ENCODE peak calls at places on chromosomes 12 and 14, in nine cellular contexts. R, E, V, X, D, Q, U, Z and M are unnamed samples.

GRCh38 chr12:14901228-14901562 is 15.5 kb upstream of the MGP start:
- DNase-seq in R (no peak), E (no peak), V (peak), X (no peak), D (no peak), Q (no peak), U (no peak), Z (no peak), M (no peak)

GRCh38 chr14:51924600-51924999 is 64.2 kb downstream of the GNG2 start:
- DNase-seq in R (no peak), E (no peak), V (no peak), X (no peak), D (no peak), Q (no peak), U (no peak), Z (no peak), M (no peak)

GRCh38 chr12:120369476-120370342 is 745 bp upstream of the MSI1 start:
- DNase-seq in R (no peak), E (no peak), V (no peak), X (no peak), D (no peak), Q (no peak), U (no peak), Z (no peak), M (no peak)

GRCh38 chr14:91277546-91278382 is 33.3 kb upstream of the GPR68 start:
- DNase-seq in R (no peak), E (no peak), V (no peak), X (no peak), D (no peak), Q (no peak), U (no peak), Z (no peak), M (no peak)

GRCh38 chr12:42277426-42278115 is 39.5 kb upstream of the YAF2 start:
- DNase-seq in R (no peak), E (no peak), V (no peak), X (no peak), D (no peak), Q (no peak), U (no peak), Z (no peak), M (no peak)

GRCh38 chr12:60100150-60100549 is 504.3 kb downstream of the SLC16A7 start:
- DNase-seq in R (no peak), E (no peak), V (no peak), X (peak), D (no peak), Q (no peak), U (no peak), Z (no peak), M (no peak)

GRCh38 chr14:104794099-104794498 is 1.4 kb downstream of the AKT1 start:
- DNase-seq in R (peak), E (no peak), V (peak), X (peak), D (peak), Q (peak), U (no peak), Z (peak), M (peak)

GRCh38 chr14:62289471-62289870 is 527.3 kb downstream of the SNAPC1 start:
- DNase-seq in R (peak), E (no peak), V (no peak), X (peak), D (no peak), Q (no peak), U (no peak), Z (no peak), M (no peak)

GRCh38 chr14:94543450-94544123 is 17.7 kb upstream of the SERPINA4 start:
- DNase-seq in R (no peak), E (no peak), V (no peak), X (no peak), D (no peak), Q (no peak), U (no peak), Z (no peak), M (no peak)

GRCh38 chr12:55829967-55830600 is 697 bp upstream of the DNAJC14 start:
- DNase-seq in R (no peak), E (peak), V (peak), X (no peak), D (no peak), Q (no peak), U (no peak), Z (peak), M (no peak)

GRCh38 chr12:45148619-45149018 is 67.3 kb upstream of the ANO6 start:
- DNase-seq in R (no peak), E (no peak), V (no peak), X (no peak), D (no peak), Q (no peak), U (no peak), Z (no peak), M (no peak)

GRCh38 chr12:131035268-131035681 is 81.6 kb downstream of the ADGRD1 start:
- DNase-seq in R (no peak), E (no peak), V (no peak), X (no peak), D (no peak), Q (no peak), U (no peak), Z (no peak), M (no peak)

GRCh38 chr12:131038159-131038558 is 84.5 kb downstream of the ADGRD1 start:
- DNase-seq in R (no peak), E (no peak), V (no peak), X (no peak), D (no peak), Q (no peak), U (no peak), Z (no peak), M (no peak)

GRCh38 chr12:131033886-131034482 is 80.3 kb downstream of the ADGRD1 start:
- DNase-seq in R (no peak), E (no peak), V (no peak), X (no peak), D (no peak), Q (no peak), U (no peak), Z (no peak), M (no peak)

GRCh38 chr12:131033486-131033885 is 79.8 kb downstream of the ADGRD1 start:
- DNase-seq in R (no peak), E (no peak), V (no peak), X (no peak), D (no peak), Q (no peak), U (no peak), Z (no peak), M (peak)

DNA sequence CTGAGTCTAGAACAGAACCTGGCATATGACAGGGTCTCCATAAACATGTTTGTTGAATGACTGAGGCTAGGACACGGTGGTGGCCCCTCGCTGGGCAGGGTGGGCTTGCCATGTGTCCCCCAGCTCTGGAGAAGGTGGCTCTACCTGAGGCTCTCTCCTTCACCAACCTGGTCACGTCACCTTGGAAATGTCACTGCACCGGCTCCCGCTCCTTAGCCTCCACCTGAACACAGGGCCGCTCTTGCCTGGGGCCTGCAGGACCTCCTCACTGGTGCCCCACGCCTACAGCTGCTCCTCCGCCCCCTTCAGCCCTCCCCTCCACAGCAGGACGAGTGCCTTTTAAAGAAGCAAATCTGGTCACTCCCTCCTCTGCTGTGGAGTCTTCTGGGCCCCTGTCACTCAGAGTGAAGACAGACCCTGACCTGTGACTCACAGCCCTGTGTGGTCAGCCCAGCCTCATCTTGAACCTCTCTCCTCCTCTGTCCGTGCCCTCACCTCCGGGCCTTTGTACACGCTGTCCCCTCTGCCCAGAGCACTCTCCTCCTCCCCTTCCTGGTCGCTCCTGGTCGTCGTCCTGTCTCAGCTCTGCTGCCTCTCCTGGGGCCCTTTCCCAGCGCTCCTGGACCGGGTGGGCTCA is 81.0 kb downstream of the ADGRD1 start:
- DNase-seq in R (no peak), E (no peak), V (no peak), X (no peak), D (no peak), Q (no peak), U (no peak), Z (no peak), M (no peak)
- H3K4me3 ChIP-seq in R (no peak), E (no peak), V (no peak), X (no peak), D (no peak), Q (no peak), U (no peak), Z (no peak), M (no peak)

GRCh38 chr12:53622724-53623123 is 3.5 kb downstream of the ATF7 start:
- DNase-seq in R (no peak), E (no peak), V (no peak), X (no peak), D (no peak), Q (no peak), U (no peak), Z (no peak), M (no peak)

GRCh38 chr12:53613821-53614220 is 12.4 kb downstream of the ATF7 start:
- DNase-seq in R (peak), E (no peak), V (no peak), X (peak), D (no peak), Q (no peak), U (no peak), Z (no peak), M (no peak)

GRCh38 chr12:53616950-53617349 is 9.2 kb downstream of the ATF7 start:
- DNase-seq in R (no peak), E (no peak), V (no peak), X (no peak), D (no peak), Q (no peak), U (no peak), Z (no peak), M (no peak)

GRCh38 chr12:53617700-53618099 is 8.5 kb downstream of the ATF7 start:
- DNase-seq in R (no peak), E (no peak), V (no peak), X (peak), D (no peak), Q (no peak), U (no peak), Z (no peak), M (no peak)

GRCh38 chr12:53618340-53618739 is 7.8 kb downstream of the ATF7 start:
- DNase-seq in R (no peak), E (no peak), V (no peak), X (no peak), D (no peak), Q (no peak), U (no peak), Z (no peak), M (no peak)
- H3K4me3 ChIP-seq in R (peak), E (peak), V (peak), X (no peak), D (no peak), Q (peak), U (peak), Z (peak), M (no peak)

DNA sequence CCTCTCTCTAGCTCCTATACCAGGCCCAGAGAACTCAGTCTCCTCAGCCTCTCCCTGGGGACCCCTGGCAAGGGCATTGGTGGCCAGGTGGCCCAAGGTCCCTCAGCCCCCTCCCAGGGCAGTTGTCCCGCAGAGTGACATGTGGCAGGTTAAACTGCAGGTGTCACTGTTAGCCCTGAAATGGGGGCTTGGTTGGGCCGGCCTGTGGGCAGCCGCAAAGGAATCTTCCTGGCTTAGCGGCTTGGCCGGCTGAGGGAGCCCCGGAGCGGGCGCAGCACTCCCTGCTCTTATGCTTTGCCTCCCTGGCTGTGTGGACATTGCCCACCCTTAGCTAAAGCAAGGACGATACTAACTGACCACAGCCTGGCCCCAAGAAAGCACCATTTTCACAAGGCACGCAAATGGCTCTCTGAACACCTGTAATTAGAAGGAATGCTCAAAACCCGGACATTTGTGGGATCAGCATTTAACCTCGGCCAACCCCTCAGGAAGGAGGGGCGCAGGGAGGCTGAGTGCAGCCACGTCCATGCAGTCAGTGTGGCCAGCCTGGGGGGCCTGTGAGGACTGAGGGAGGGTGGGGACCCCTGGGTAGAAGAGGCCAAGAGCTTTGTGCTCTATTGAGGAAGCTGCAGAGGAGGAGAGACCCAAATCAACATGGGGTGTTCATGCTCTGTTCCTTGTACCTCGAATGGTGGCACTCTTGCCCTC is 82.2 kb downstream of the PAPOLA start:
- DNase-seq in R (peak), E (no peak), V (no peak), X (peak), D (peak), Q (no peak), U (no peak), Z (no peak), M (no peak)
- H3K4me3 ChIP-seq in R (no peak), E (no peak), V (no peak), X (no peak), D (no peak), Q (no peak), U (no peak), Z (no peak), M (no peak)

DNA sequence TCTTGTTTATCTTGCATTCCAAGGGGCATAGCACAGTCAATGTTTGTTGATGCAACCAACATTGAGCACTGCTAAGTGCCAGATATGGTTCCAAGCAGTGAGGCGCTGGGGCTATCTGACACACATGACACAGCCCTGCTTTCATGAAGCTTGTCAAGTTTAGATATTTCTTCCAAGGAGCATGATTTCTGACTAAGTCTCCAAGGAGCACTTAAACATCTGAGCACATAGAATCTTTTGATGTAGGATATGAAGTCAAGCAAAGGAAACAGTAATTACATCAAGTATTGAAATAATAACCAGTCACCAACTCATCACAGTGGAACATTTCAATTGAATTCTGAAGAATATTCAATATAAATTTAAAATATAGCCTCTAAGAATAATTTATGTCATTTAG is 177.8 kb upstream of the USP15 start:
- DNase-seq in R (no peak), E (no peak), V (no peak), X (no peak), D (no peak), Q (no peak), U (no peak), Z (no peak), M (no peak)
- H3K4me3 ChIP-seq in R (no peak), E (no peak), V (no peak), X (no peak), D (no peak), Q (no peak), U (no peak), Z (no peak), M (no peak)

DNA sequence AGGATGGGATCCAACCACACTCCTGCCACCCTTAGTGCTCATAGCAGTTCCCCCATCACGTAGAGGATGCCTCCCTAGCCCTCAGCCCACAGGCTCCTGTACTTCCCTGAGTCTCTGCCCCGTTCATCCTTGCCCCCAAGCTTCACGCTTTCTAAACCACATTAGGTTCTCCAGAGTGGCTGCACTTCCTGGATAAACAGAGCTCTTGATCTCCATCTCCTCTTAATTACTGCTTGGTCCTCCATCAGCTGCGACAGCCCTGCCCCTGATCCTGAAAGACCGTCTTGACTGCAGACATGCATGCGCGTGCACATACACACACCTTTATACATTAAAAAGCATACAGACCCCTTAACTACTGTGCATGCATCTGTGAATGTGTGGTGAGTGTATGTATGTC is 530.0 kb downstream of the BCL11B start:
- DNase-seq in R (no peak), E (no peak), V (no peak), X (no peak), D (no peak), Q (no peak), U (no peak), Z (no peak), M (no peak)
- H3K4me3 ChIP-seq in R (no peak), E (no peak), V (no peak), X (no peak), D (no peak), Q (no peak), U (no peak), Z (no peak), M (no peak)

GRCh38 chr12:109548258-109548657 is 25.0 kb downstream of the MMAB start:
- DNase-seq in R (no peak), E (no peak), V (no peak), X (no peak), D (no peak), Q (no peak), U (no peak), Z (no peak), M (no peak)

GRCh38 chr12:109552971-109553370 is 20.3 kb downstream of the MMAB start:
- DNase-seq in R (no peak), E (no peak), V (no peak), X (no peak), D (no peak), Q (no peak), U (no peak), Z (no peak), M (no peak)

GRCh38 chr12:109551108-109551507 is 22.2 kb downstream of the MMAB start:
- DNase-seq in R (no peak), E (no peak), V (no peak), X (no peak), D (no peak), Q (no peak), U (no peak), Z (no peak), M (no peak)

GRCh38 chr12:109549613-109550309 is 23.5 kb downstream of the MMAB start:
- DNase-seq in R (no peak), E (no peak), V (no peak), X (no peak), D (no peak), Q (no peak), U (no peak), Z (no peak), M (no peak)

GRCh38 chr12:109550310-109550680 is 23.0 kb downstream of the MMAB start:
- DNase-seq in R (no peak), E (no peak), V (no peak), X (no peak), D (no peak), Q (no peak), U (no peak), Z (no peak), M (no peak)
- H3K4me3 ChIP-seq in R (no peak), E (no peak), V (no peak), X (no peak), D (no peak), Q (no peak), U (no peak), Z (no peak), M (no peak)

DNA sequence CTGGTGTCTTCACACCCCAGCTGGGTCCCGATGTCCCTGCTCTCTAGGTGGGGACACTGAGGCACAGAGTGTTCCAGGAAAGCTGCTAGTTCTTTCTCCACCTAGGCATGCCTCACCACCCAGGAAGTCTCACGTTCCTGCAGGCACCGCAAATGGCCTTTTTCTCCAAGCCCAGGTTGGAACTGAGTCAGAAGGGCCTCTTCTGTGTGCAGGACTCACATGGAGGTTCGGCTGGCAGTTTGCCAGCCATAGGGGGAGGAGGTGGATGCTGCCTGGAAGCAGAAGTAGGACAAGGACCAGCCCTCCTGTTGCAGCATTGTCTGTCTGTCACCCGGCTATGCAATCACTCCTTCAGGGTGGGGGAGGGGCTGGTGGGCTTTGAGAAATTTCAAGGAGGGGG is 120.7 kb downstream of the PHETA1 start:
- DNase-seq in R (peak), E (no peak), V (no peak), X (peak), D (no peak), Q (no peak), U (no peak), Z (no peak), M (no peak)
- H3K4me3 ChIP-seq in R (no peak), E (no peak), V (no peak), X (no peak), D (no peak), Q (no peak), U (no peak), Z (no peak), M (no peak)

GRCh38 chr12:91108196-91108595 is 3.1 kb downstream of the LUM start:
- DNase-seq in R (peak), E (no peak), V (no peak), X (no peak), D (no peak), Q (no peak), U (no peak), Z (no peak), M (no peak)
- H3K4me3 ChIP-seq in R (no peak), E (no peak), V (peak), X (no peak), D (no peak), Q (no peak), U (no peak), Z (no peak), M (no peak)

GRCh38 chr14:75578786-75579781 is 664 bp downstream of the FLVCR2 start:
- DNase-seq in R (peak), E (peak), V (no peak), X (peak), D (no peak), Q (no peak), U (peak), Z (peak), M (no peak)

GRCh38 chr14:75578099-75578785 is at the start of gene FLVCR2:
- DNase-seq in R (peak), E (peak), V (peak), X (peak), D (no peak), Q (peak), U (peak), Z (peak), M (peak)

GRCh38 chr14:75577724-75578098 is 709 bp upstream of the FLVCR2 start:
- DNase-seq in R (peak), E (peak), V (peak), X (peak), D (peak), Q (peak), U (peak), Z (peak), M (peak)

GRCh38 chr14:75579882-75580281 is 1.5 kb downstream of the FLVCR2 start:
- DNase-seq in R (no peak), E (no peak), V (peak), X (no peak), D (no peak), Q (no peak), U (no peak), Z (no peak), M (no peak)

DNA sequence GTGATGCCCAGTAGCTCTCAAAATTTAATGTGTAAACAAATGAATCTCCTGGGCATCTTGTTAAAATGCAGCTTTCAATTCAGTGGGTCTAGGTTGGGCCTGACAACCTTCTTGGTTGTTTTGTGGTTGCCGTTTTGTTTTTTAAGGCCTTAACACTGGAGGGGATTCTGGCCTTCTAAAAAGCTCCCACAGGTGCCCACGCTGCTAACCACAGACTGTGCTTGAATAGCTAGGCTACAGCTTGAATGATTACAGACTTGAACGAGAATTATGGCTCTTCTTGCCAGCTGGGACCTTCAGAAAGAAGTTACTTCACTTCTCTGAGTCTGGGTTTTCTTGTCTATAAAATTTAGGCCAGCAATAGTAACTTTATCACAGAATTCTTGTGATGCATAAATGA is 1.3 kb upstream of the FLVCR2 start:
- DNase-seq in R (no peak), E (no peak), V (no peak), X (no peak), D (no peak), Q (no peak), U (no peak), Z (no peak), M (no peak)
- H3K4me3 ChIP-seq in R (no peak), E (no peak), V (no peak), X (no peak), D (no peak), Q (no peak), U (no peak), Z (no peak), M (no peak)